ENCODE peak calls at places on chromosomes 6 and 20, in ten cellular contexts. T is amygdala, X is SW480, I is GDM1, G is KBM-7, O is left lung, E is heart right ventricle, P is GF-D8, D is Right ventricle myocardium inferior, Y is HFFc6. R is an unnamed sample.
A peak's percentile ranks its signal among the peaks of the same experiment; 100 is the strongest.

GRCh38 chr20:50071039-50071888 is 41.7 kb downstream of the UBE2V1 start:
- DNase-seq in T (peak; percentile 73), X (peak; percentile 84), I (peak; percentile 79), G (peak; percentile 92), O (peak; percentile 100), E (peak; percentile 85), P (peak; percentile 45), D (peak; percentile 97), Y (peak; percentile 65), R (peak; percentile 91)

GRCh38 chr20:19125508-19125907 is 86.9 kb upstream of the SLC24A3 start:
- DNase-seq in T (no peak), X (no peak), I (no peak), G (no peak), O (no peak), E (no peak), P (no peak), D (no peak), Y (no peak), R (no peak)

GRCh38 chr6:15517600-15517999 is 145.2 kb downstream of the DTNBP1 start:
- DNase-seq in T (no peak), X (no peak), I (no peak), G (no peak), O (no peak), E (no peak), P (no peak), D (no peak), Y (no peak), R (no peak)

GRCh38 chr20:38132156-38132909 is 32.7 kb downstream of the TGM2 start:
- DNase-seq in T (no peak), X (no peak), I (no peak), G (no peak), O (no peak), E (no peak), P (no peak), D (no peak), Y (no peak), R (no peak)

GRCh38 chr20:49759266-49759950 is 45.7 kb upstream of the B4GALT5 start:
- DNase-seq in T (no peak), X (no peak), I (no peak), G (no peak), O (no peak), E (no peak), P (no peak), D (no peak), Y (no peak), R (no peak)

GRCh38 chr20:24692429-24693190 is 223.2 kb downstream of the SYNDIG1 start:
- DNase-seq in T (no peak), X (no peak), I (peak; percentile 24), G (no peak), O (no peak), E (peak; percentile 2), P (no peak), D (no peak), Y (no peak), R (no peak)

GRCh38 chr20:24158271-24158670 is 169.7 kb upstream of the GGTLC1 start:
- DNase-seq in T (no peak), X (no peak), I (no peak), G (no peak), O (no peak), E (no peak), P (no peak), D (no peak), Y (no peak), R (no peak)

GRCh38 chr6:107624541-107624940 is 134.6 kb downstream of the SOBP start:
- DNase-seq in T (no peak), X (peak; percentile 20), I (no peak), G (no peak), O (no peak), E (no peak), P (no peak), D (no peak), Y (no peak), R (no peak)

GRCh38 chr6:118748311-118749062 is 97.1 kb upstream of the CEP85L start:
- DNase-seq in T (peak; percentile 17), X (no peak), I (no peak), G (peak; percentile 82), O (no peak), E (peak; percentile 8), P (no peak), D (no peak), Y (peak; percentile 20), R (no peak)

GRCh38 chr6:54717849-54718455 is 128.6 kb upstream of the FAM83B start:
- DNase-seq in T (no peak), X (peak; percentile 53), I (peak; percentile 3), G (peak; percentile 42), O (no peak), E (peak; percentile 52), P (no peak), D (no peak), Y (peak; percentile 20), R (no peak)

GRCh38 chr6:161750677-161751076 is 476.8 kb upstream of the AGPAT4 start:
- DNase-seq in T (no peak), X (no peak), I (no peak), G (no peak), O (no peak), E (no peak), P (no peak), D (no peak), Y (no peak), R (no peak)

GRCh38 chr20:17823382-17824144 is 123.8 kb downstream of the BANF2 start:
- DNase-seq in T (no peak), X (no peak), I (no peak), G (no peak), O (no peak), E (no peak), P (no peak), D (no peak), Y (no peak), R (no peak)

GRCh38 chr20:54148947-54149764 is 24.6 kb downstream of the CYP24A1 start:
- DNase-seq in T (no peak), X (peak; percentile 94), I (no peak), G (no peak), O (no peak), E (no peak), P (no peak), D (no peak), Y (no peak), R (no peak)

GRCh38 chr20:19757973-19758887 is at the start of gene RIN2:
- DNase-seq in T (peak; percentile 43), X (peak; percentile 75), I (no peak), G (peak; percentile 93), O (peak; percentile 91), E (peak; percentile 94), P (no peak), D (peak; percentile 94), Y (peak; percentile 74), R (peak; percentile 93)

GRCh38 chr6:12593720-12594540 is 122.6 kb upstream of the PHACTR1 start:
- DNase-seq in T (no peak), X (no peak), I (no peak), G (no peak), O (no peak), E (no peak), P (no peak), D (no peak), Y (no peak), R (no peak)

GRCh38 chr6:148874698-148875293 is 128.0 kb downstream of the UST start:
- DNase-seq in T (no peak), X (no peak), I (no peak), G (no peak), O (no peak), E (peak; percentile 50), P (no peak), D (no peak), Y (no peak), R (no peak)

GRCh38 chr6:12709556-12709955 is 7.0 kb upstream of the PHACTR1 start:
- DNase-seq in T (no peak), X (no peak), I (no peak), G (no peak), O (no peak), E (no peak), P (no peak), D (no peak), Y (no peak), R (no peak)

GRCh38 chr6:90156861-90157260 is 139.8 kb downstream of the BACH2 start:
- DNase-seq in T (no peak), X (no peak), I (no peak), G (no peak), O (no peak), E (no peak), P (no peak), D (no peak), Y (no peak), R (no peak)

GRCh38 chr6:131657630-131658111 is 20.6 kb downstream of the ENPP3 start:
- DNase-seq in T (no peak), X (no peak), I (no peak), G (no peak), O (no peak), E (no peak), P (no peak), D (no peak), Y (peak; percentile 90), R (no peak)

GRCh38 chr6:44960898-44961297 is 367.2 kb upstream of the RUNX2 start:
- DNase-seq in T (no peak), X (peak; percentile 1), I (no peak), G (no peak), O (no peak), E (no peak), P (no peak), D (no peak), Y (peak; percentile 16), R (no peak)

GRCh38 chr6:81762132-81762531 is 9.7 kb upstream of the TENT5A start:
- DNase-seq in T (no peak), X (no peak), I (no peak), G (no peak), O (no peak), E (no peak), P (no peak), D (no peak), Y (peak; percentile 20), R (no peak)

GRCh38 chr6:16989382-16989781 is 112.5 kb upstream of the STMND1 start:
- DNase-seq in T (no peak), X (no peak), I (no peak), G (no peak), O (no peak), E (no peak), P (no peak), D (no peak), Y (no peak), R (no peak)

GRCh38 chr6:144343736-144344428 is 58.7 kb downstream of the UTRN start:
- DNase-seq in T (no peak), X (peak; percentile 77), I (peak; percentile 41), G (peak; percentile 94), O (no peak), E (peak; percentile 31), P (peak; percentile 77), D (no peak), Y (no peak), R (no peak)

GRCh38 chr6:52317841-52318581 is 33.5 kb upstream of the MCM3 start:
- DNase-seq in T (no peak), X (peak; percentile 24), I (no peak), G (peak; percentile 22), O (no peak), E (no peak), P (no peak), D (no peak), Y (peak; percentile 60), R (no peak)